ENCODE peak calls at places on chromosomes 5 and 9, in eight cellular contexts. D is stomach, B is AG04450, Z is Peyer's patch, W is brain microvascular endothelial cell, V is tibial artery, G is IMR-90, U is Panc1. X is an unnamed sample.

GRCh38 chr5:82720213-82720612 is 357.0 kb downstream of the TMEM167A start:
- DNase-seq in D (no peak), B (no peak), Z (no peak), W (no peak), V (no peak), G (no peak), U (no peak), X (no peak)

GRCh38 chr5:163041254-163041653 is 396.1 kb upstream of the CCNG1 start:
- DNase-seq in D (no peak), B (no peak), Z (no peak), W (no peak), V (no peak), G (no peak), U (no peak), X (no peak)

GRCh38 chr9:138049779-138050471 is 172.3 kb downstream of the CACNA1B start:
- DNase-seq in D (peak; percentile 17), B (no peak), Z (peak; percentile 33), W (no peak), V (peak; percentile 57), G (no peak), U (no peak), X (no peak)

GRCh38 chr5:5405441-5405840 is 17.0 kb upstream of the ICE1 start:
- DNase-seq in D (no peak), B (no peak), Z (no peak), W (no peak), V (no peak), G (no peak), U (no peak), X (no peak)

GRCh38 chr5:127564002-127564769 is 46.7 kb downstream of the PRRC1 start:
- DNase-seq in D (peak; percentile 55), B (peak; percentile 18), Z (no peak), W (peak; percentile 56), V (no peak), G (peak; percentile 53), U (peak; percentile 42), X (peak; percentile 77)

GRCh38 chr9:109452761-109453160 is 45.3 kb downstream of the PTPN3 start:
- DNase-seq in D (no peak), B (no peak), Z (no peak), W (peak; percentile 84), V (no peak), G (peak; percentile 71), U (no peak), X (no peak)

GRCh38 chr9:114869845-114870244 is 60.5 kb downstream of the TNFSF8 start:
- DNase-seq in D (peak; percentile 49), B (no peak), Z (peak; percentile 43), W (no peak), V (no peak), G (no peak), U (no peak), X (peak; percentile 37)

GRCh38 chr9:125296843-125297372 is 35.3 kb downstream of the GAPVD1 start:
- DNase-seq in D (peak; percentile 57), B (no peak), Z (no peak), W (no peak), V (no peak), G (no peak), U (peak; percentile 13), X (peak; percentile 41)

GRCh38 chr9:127935765-127936221 is 1.9 kb downstream of the DPM2 start:
- DNase-seq in D (no peak), B (no peak), Z (no peak), W (peak; percentile 42), V (no peak), G (peak; percentile 41), U (no peak), X (no peak)

GRCh38 chr9:16901589-16901988 is 31.1 kb upstream of the BNC2 start:
- DNase-seq in D (no peak), B (no peak), Z (no peak), W (no peak), V (no peak), G (peak; percentile 31), U (no peak), X (no peak)

GRCh38 chr5:151581347-151581746 is 9.8 kb downstream of the FAT2 start:
- DNase-seq in D (no peak), B (no peak), Z (no peak), W (no peak), V (no peak), G (no peak), U (no peak), X (no peak)

GRCh38 chr5:145825751-145826180 is 9.4 kb downstream of the PRELID2 start:
- DNase-seq in D (no peak), B (no peak), Z (no peak), W (no peak), V (no peak), G (peak; percentile 69), U (no peak), X (peak; percentile 75)

GRCh38 chr9:123620258-123620657 is 264.3 kb downstream of the CRB2 start:
- DNase-seq in D (no peak), B (no peak), Z (no peak), W (peak; percentile 9), V (no peak), G (peak; percentile 8), U (no peak), X (no peak)

GRCh38 chr9:6049798-6050197 is 34.4 kb upstream of the RANBP6 start:
- DNase-seq in D (no peak), B (no peak), Z (no peak), W (no peak), V (no peak), G (no peak), U (no peak), X (no peak)

GRCh38 chr5:98585661-98586310 is 187.7 kb upstream of the RGMB start:
- DNase-seq in D (no peak), B (no peak), Z (no peak), W (no peak), V (no peak), G (peak; percentile 59), U (no peak), X (no peak)

GRCh38 chr5:124371121-124371706 is 375.2 kb downstream of the ZNF608 start:
- DNase-seq in D (peak; percentile 49), B (no peak), Z (no peak), W (no peak), V (no peak), G (peak; percentile 4), U (no peak), X (peak; percentile 20)

GRCh38 chr9:17600962-17601593 is 22.2 kb downstream of the SH3GL2 start:
- DNase-seq in D (no peak), B (peak; percentile 20), Z (no peak), W (no peak), V (no peak), G (peak; percentile 60), U (no peak), X (peak; percentile 16)

GRCh38 chr5:93294184-93294583 is 286.8 kb downstream of the NR2F1-AS1 start:
- DNase-seq in D (no peak), B (no peak), Z (no peak), W (no peak), V (no peak), G (peak; percentile 63), U (no peak), X (no peak)

DNA sequence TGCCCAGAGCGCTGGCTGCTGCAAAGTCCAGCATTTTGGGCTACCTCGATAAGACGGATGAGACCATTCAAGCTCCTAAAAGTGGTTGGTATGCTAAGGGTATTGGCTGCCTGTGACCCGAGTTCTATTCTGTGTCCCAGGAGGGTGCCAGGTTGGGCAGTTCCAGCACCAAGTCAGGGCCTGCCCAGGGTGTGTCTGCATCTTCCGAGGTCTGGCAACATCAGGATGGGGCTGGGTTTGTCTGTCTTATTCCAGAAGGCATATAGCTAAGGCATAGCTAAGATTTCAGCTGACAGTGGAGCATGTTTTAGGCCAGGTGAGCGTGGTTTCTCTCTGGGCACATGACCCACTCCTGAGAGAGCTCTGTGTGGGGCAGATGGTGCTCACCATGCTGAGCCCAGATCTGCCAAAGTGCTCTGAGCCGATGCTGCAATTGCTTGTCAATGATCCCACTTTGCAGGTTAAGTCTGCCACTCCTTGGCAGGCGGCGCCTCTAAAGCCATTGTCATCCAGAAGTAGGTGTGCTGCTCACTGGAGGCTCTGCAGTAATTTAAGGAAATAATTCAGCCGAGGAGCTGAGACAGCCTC is 7.8 kb downstream of the SLC9A3 start:
- DNase-seq in D (no peak), B (no peak), Z (no peak), W (no peak), V (no peak), G (no peak), U (no peak), X (no peak)
- H3K27ac ChIP-seq in D (no peak overlapping the region), B (no peak overlapping the region), Z (no peak overlapping the region), W (no peak overlapping the region), V (no peak overlapping the region), G (no peak overlapping the region), U (no peak overlapping the region), X (no peak overlapping the region)

GRCh38 chr5:14183187-14183939 is 40.2 kb downstream of the TRIO start:
- DNase-seq in D (no peak), B (no peak), Z (no peak), W (no peak), V (peak; percentile 78), G (no peak), U (no peak), X (no peak)
- H3K4me3 ChIP-seq in D (no peak overlapping the region), B (no peak overlapping the region), Z (no peak overlapping the region), W (no peak overlapping the region), V (peak overlapping the region; percentile 39), G (no peak overlapping the region), U (peak overlapping the region; percentile 29), X (no peak overlapping the region)

GRCh38 chr9:21078702-21079101 is 960 bp upstream of the IFNB1 start:
- DNase-seq in D (no peak), B (no peak), Z (no peak), W (no peak), V (no peak), G (no peak), U (no peak), X (no peak)
- TF ChIP-seq CTCF in D (no peak), B (no peak), Z (peak; percentile 9), W (peak; percentile 13), V (no peak), G (peak; percentile 0), U (no peak), X (no peak)

GRCh38 chr5:77852514-77853352 is 76.6 kb upstream of the TBCA start:
- DNase-seq in D (no peak), B (no peak), Z (no peak), W (peak; percentile 69), V (no peak), G (peak; percentile 78), U (no peak), X (peak; percentile 73)

GRCh38 chr5:77855369-77855768 is 79.2 kb upstream of the TBCA start:
- DNase-seq in D (no peak), B (no peak), Z (no peak), W (no peak), V (no peak), G (no peak), U (no peak), X (no peak)

GRCh38 chr5:77851229-77852067 is 75.3 kb upstream of the TBCA start:
- DNase-seq in D (no peak), B (no peak), Z (no peak), W (no peak), V (no peak), G (peak; percentile 14), U (no peak), X (peak; percentile 49)

GRCh38 chr5:77852068-77852513 is 76.0 kb upstream of the TBCA start:
- DNase-seq in D (no peak), B (no peak), Z (no peak), W (no peak), V (no peak), G (no peak), U (no peak), X (no peak)

DNA sequence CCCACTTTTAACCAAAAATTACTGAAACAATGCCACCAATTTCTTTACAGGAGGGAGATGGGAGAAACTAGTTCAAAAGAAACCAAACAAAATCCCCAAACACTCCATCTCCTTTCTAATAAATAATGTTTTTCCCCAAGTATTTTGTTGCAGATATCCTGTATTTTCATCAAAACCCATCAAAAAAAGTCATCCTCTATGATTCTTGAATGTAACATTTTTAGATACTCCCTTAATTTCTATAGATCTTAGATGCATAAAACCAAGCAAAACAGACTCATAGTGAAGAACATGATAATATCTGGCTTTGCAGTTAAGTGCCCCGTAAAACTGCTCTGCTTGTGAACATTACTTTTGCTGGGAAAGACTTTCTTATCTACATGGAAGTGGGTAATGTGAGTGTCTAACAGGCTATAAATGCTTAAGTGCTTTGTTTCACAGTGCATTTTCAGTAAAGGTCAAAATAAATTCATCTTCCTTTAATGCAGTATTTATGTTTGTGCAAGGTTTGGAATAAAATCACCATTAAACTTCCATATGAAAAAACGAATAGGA is 77.3 kb upstream of the TBCA start:
- DNase-seq in D (no peak), B (no peak), Z (no peak), W (no peak), V (no peak), G (no peak), U (no peak), X (no peak)
- H3K27ac ChIP-seq in D (no peak overlapping the region), B (no peak overlapping the region), Z (no peak overlapping the region), W (peak overlapping the region; percentile 60), V (no peak overlapping the region), G (no peak overlapping the region), U (no peak overlapping the region), X (no peak overlapping the region)